ENCODE peak calls at places on chromosomes 1 and 21, in four cellular contexts. One of them, this sample, is unnamed.

GRCh38 chr1:204660509-204660908 is 25.0 kb downstream of the LRRN2 start:
- DNase-seq in esophagus squamous epithelium: no peak
- DNase-seq in tibial nerve: no peak
- DNase-seq in Caco-2: no peak
- DNase-seq in this sample: no peak

GRCh38 chr1:53552146-53552940 is 93.1 kb downstream of the DMRTB1 start:
- DNase-seq in esophagus squamous epithelium: no peak
- DNase-seq in tibial nerve: peak; percentile 4
- DNase-seq in Caco-2: no peak
- DNase-seq in this sample: no peak

GRCh38 chr1:211791979-211792378 is 38.6 kb downstream of the LPGAT1 start:
- DNase-seq in esophagus squamous epithelium: no peak
- DNase-seq in tibial nerve: no peak
- DNase-seq in Caco-2: no peak
- DNase-seq in this sample: no peak

GRCh38 chr1:64538389-64538788 is 68.5 kb downstream of the CACHD1 start:
- DNase-seq in esophagus squamous epithelium: no peak
- DNase-seq in tibial nerve: no peak
- DNase-seq in Caco-2: no peak
- DNase-seq in this sample: no peak

GRCh38 chr1:12565094-12565965 is 52.7 kb downstream of the DHRS3 start:
- DNase-seq in esophagus squamous epithelium: no peak
- DNase-seq in tibial nerve: no peak
- DNase-seq in Caco-2: no peak
- DNase-seq in this sample: no peak

GRCh38 chr21:45572231-45572630 is 30.0 kb upstream of the SLC19A1 start:
- DNase-seq in esophagus squamous epithelium: no peak
- DNase-seq in tibial nerve: no peak
- DNase-seq in Caco-2: no peak
- DNase-seq in this sample: no peak

GRCh38 chr1:81237531-81238528 is 562.9 kb upstream of the ADGRL2 start:
- DNase-seq in esophagus squamous epithelium: no peak
- DNase-seq in tibial nerve: no peak
- DNase-seq in Caco-2: no peak
- DNase-seq in this sample: no peak

GRCh38 chr1:115041654-115042053 is 12.0 kb downstream of the TSHB start:
- DNase-seq in esophagus squamous epithelium: no peak
- DNase-seq in tibial nerve: no peak
- DNase-seq in Caco-2: peak; percentile 37
- DNase-seq in this sample: no peak

GRCh38 chr1:116785006-116785405 is 30.8 kb downstream of the CD2 start:
- DNase-seq in esophagus squamous epithelium: no peak
- DNase-seq in tibial nerve: no peak
- DNase-seq in Caco-2: no peak
- DNase-seq in this sample: no peak

GRCh38 chr1:79373481-79374132 is 367.1 kb upstream of the ADGRL4 start:
- DNase-seq in esophagus squamous epithelium: no peak
- DNase-seq in tibial nerve: no peak
- DNase-seq in Caco-2: no peak
- DNase-seq in this sample: no peak

GRCh38 chr1:227299688-227300087 is 18.6 kb downstream of the CDC42BPA start:
- DNase-seq in esophagus squamous epithelium: no peak
- DNase-seq in tibial nerve: no peak
- DNase-seq in Caco-2: no peak
- DNase-seq in this sample: no peak

GRCh38 chr1:40646385-40646784 is 19.1 kb downstream of the RIMS3 start:
- DNase-seq in esophagus squamous epithelium: no peak
- DNase-seq in tibial nerve: no peak
- DNase-seq in Caco-2: no peak
- DNase-seq in this sample: no peak

GRCh38 chr1:154423303-154423987 is 18.3 kb downstream of the IL6R start:
- DNase-seq in esophagus squamous epithelium: no peak
- DNase-seq in tibial nerve: no peak
- DNase-seq in Caco-2: no peak
- DNase-seq in this sample: no peak

GRCh38 chr21:45037986-45038385 is 36.4 kb upstream of the ADARB1 start:
- DNase-seq in esophagus squamous epithelium: no peak
- DNase-seq in tibial nerve: no peak
- DNase-seq in Caco-2: no peak
- DNase-seq in this sample: no peak

GRCh38 chr21:14096172-14096571 is 114.6 kb downstream of the LIPI start:
- DNase-seq in esophagus squamous epithelium: no peak
- DNase-seq in tibial nerve: no peak
- DNase-seq in Caco-2: no peak
- DNase-seq in this sample: no peak

GRCh38 chr1:30981172-30981571 is 72.6 kb upstream of the SDC3 start:
- DNase-seq in esophagus squamous epithelium: no peak
- DNase-seq in tibial nerve: no peak
- DNase-seq in Caco-2: no peak
- DNase-seq in this sample: no peak

GRCh38 chr1:27968692-27969091 is 8.9 kb downstream of the XKR8 start:
- DNase-seq in esophagus squamous epithelium: no peak
- DNase-seq in tibial nerve: no peak
- DNase-seq in Caco-2: no peak
- DNase-seq in this sample: peak; percentile 58

GRCh38 chr21:45977396-45977795 is 4.2 kb upstream of the COL6A1 start:
- DNase-seq in esophagus squamous epithelium: no peak
- DNase-seq in tibial nerve: no peak
- DNase-seq in Caco-2: no peak
- DNase-seq in this sample: no peak

GRCh38 chr1:180631197-180631765 is 541 bp upstream of the XPR1 start:
- DNase-seq in esophagus squamous epithelium: no peak
- DNase-seq in tibial nerve: no peak
- DNase-seq in Caco-2: no peak
- DNase-seq in this sample: no peak
- H3K4me3 ChIP-seq in esophagus squamous epithelium: peak overlapping the region; percentile 73
- H3K4me3 ChIP-seq in tibial nerve: no peak overlapping the region
- H3K4me3 ChIP-seq in Caco-2: no peak overlapping the region
- H3K4me3 ChIP-seq in this sample: no peak overlapping the region

GRCh38 chr21:42677339-42678117 is 24.1 kb downstream of the PDE9A start:
- DNase-seq in esophagus squamous epithelium: no peak
- DNase-seq in tibial nerve: no peak
- DNase-seq in Caco-2: no peak
- DNase-seq in this sample: no peak
- H3K27me3 ChIP-seq in esophagus squamous epithelium: peaks cover 13% of the 10 kb centered on the region
- H3K27me3 ChIP-seq in tibial nerve: no peaks in the 10 kb centered on the region
- H3K27me3 ChIP-seq in Caco-2: no peaks in the 10 kb centered on the region
- H3K27me3 ChIP-seq in this sample: no peaks in the 10 kb centered on the region

GRCh38 chr1:8115031-8115768 is 89.1 kb upstream of the ERRFI1 start:
- DNase-seq in esophagus squamous epithelium: no peak
- DNase-seq in tibial nerve: no peak
- DNase-seq in Caco-2: no peak
- DNase-seq in this sample: no peak

GRCh38 chr1:8113257-8114220 is 87.4 kb upstream of the ERRFI1 start:
- DNase-seq in esophagus squamous epithelium: no peak
- DNase-seq in tibial nerve: no peak
- DNase-seq in Caco-2: no peak
- DNase-seq in this sample: no peak

GRCh38 chr1:8116892-8117262 is 90.8 kb upstream of the ERRFI1 start:
- DNase-seq in esophagus squamous epithelium: no peak
- DNase-seq in tibial nerve: peak; percentile 61
- DNase-seq in Caco-2: peak; percentile 67
- DNase-seq in this sample: peak; percentile 90

GRCh38 chr1:8118031-8118451 is 91.9 kb upstream of the ERRFI1 start:
- DNase-seq in esophagus squamous epithelium: no peak
- DNase-seq in tibial nerve: no peak
- DNase-seq in Caco-2: peak; percentile 35
- DNase-seq in this sample: no peak

DNA sequence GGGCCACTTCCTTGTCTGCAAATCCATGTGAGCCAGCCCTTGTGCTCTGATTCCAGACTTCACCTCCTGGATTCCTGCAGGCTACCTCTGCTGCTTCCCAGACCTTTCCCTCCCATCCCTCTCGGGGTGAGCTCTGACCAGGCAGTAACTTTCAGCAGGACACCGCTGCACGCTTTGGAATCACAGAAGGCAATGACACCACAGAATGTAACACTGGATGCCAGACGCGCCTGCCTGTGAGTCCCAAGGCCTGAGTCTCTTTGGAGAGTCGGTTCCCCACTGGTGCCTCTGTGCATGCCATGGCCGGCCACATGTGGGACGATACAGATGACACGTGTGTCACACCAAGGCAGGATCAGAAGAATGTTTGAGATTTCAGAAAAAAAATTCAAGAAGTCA is 89.7 kb upstream of the ERRFI1 start:
- DNase-seq in esophagus squamous epithelium: no peak
- DNase-seq in tibial nerve: no peak
- DNase-seq in Caco-2: no peak
- DNase-seq in this sample: no peak
- H3K4me1 ChIP-seq in esophagus squamous epithelium: no peaks in the 10 kb centered on the region
- H3K4me1 ChIP-seq in tibial nerve: peaks cover 26% of the 10 kb centered on the region
- H3K4me1 ChIP-seq in Caco-2: peaks cover 41% of the 10 kb centered on the region
- H3K4me1 ChIP-seq in this sample: peaks cover 26% of the 10 kb centered on the region

DNA sequence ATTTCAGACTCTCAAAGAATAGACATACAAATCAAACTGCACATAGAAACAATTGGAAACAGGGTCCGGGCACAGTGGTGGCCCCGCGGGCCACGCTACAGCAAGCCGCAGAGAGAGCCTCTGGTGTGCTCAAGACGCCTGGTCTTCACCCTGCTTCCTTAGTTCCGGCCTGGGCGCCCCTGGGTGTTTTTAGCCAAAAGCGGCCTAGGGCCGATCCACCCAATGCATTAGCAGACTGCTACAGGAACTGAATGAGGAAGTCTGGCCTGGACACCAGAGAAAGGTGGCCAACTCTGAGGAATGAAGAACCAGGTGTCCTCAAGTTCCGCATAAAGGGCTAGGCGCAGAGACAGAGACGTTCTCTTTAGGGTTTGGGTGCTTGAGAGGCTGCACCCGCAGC is 1.7 kb downstream of the PRRX1 start:
- DNase-seq in esophagus squamous epithelium: no peak
- DNase-seq in tibial nerve: no peak
- DNase-seq in Caco-2: no peak
- DNase-seq in this sample: no peak
- H3K4me3 ChIP-seq in esophagus squamous epithelium: peak overlapping the region; percentile 54
- H3K4me3 ChIP-seq in tibial nerve: peak overlapping the region; percentile 54
- H3K4me3 ChIP-seq in Caco-2: no peak overlapping the region
- H3K4me3 ChIP-seq in this sample: peak overlapping the region; percentile 62

GRCh38 chr1:32898958-32899357 is 2.2 kb downstream of the TMEM54 start:
- DNase-seq in esophagus squamous epithelium: no peak
- DNase-seq in tibial nerve: no peak
- DNase-seq in Caco-2: no peak
- DNase-seq in this sample: no peak
- H3K27me3 ChIP-seq in esophagus squamous epithelium: peaks cover 31% of the 10 kb centered on the region
- H3K27me3 ChIP-seq in tibial nerve: peaks cover 26% of the 10 kb centered on the region
- H3K27me3 ChIP-seq in Caco-2: no peaks in the 10 kb centered on the region
- H3K27me3 ChIP-seq in this sample: no peaks in the 10 kb centered on the region

DNA sequence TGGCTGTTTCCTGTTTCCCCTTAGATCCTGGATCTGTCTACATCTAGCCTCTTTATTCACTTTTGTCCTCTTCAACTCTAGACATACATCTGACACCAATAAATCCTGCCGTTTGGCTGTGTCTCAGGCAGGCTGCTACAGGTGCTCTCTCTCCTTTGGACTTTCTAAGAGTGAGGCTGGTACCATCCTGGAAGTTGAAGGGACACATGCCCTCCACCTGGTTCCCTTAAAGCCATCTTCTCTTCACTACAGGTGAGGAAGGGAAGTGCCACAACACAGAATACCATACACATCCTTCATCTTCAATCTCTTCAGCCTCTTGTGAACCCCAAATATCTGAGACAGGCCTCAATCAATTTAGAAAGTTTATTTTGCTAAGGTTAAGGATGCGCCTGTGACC is 137.9 kb downstream of the BACH1 start:
- DNase-seq in esophagus squamous epithelium: no peak
- DNase-seq in tibial nerve: no peak
- DNase-seq in Caco-2: no peak
- DNase-seq in this sample: no peak
- H3K4me1 ChIP-seq in esophagus squamous epithelium: no peaks in the 10 kb centered on the region
- H3K4me1 ChIP-seq in tibial nerve: no peaks in the 10 kb centered on the region
- H3K4me1 ChIP-seq in Caco-2: peaks cover 6% of the 10 kb centered on the region
- H3K4me1 ChIP-seq in this sample: peaks cover 6% of the 10 kb centered on the region

DNA sequence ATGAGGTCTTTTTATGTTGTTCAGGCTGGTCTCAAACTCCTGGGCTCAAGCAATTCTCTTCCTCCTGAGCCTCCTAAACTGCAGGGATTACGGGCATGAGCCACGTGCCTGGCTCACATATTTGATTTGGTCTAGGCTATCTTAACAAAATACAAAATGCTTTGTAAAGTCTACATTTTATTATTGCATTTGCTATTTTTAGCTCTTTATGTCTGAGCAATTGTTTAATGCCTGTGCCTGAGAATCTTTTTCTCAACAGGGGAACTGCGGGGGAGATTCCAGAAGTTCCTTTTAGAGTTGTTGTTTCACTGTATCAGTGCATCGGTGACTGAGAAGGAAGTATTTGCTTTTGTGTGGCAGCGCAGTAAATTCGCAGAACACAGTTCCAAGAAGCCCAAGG is 167.2 kb downstream of the PDE4B start:
- DNase-seq in esophagus squamous epithelium: no peak
- DNase-seq in tibial nerve: no peak
- DNase-seq in Caco-2: no peak
- DNase-seq in this sample: no peak
- H3K4me3 ChIP-seq in esophagus squamous epithelium: no peak overlapping the region
- H3K4me3 ChIP-seq in tibial nerve: no peak overlapping the region
- H3K4me3 ChIP-seq in Caco-2: no peak overlapping the region
- H3K4me3 ChIP-seq in this sample: no peak overlapping the region

DNA sequence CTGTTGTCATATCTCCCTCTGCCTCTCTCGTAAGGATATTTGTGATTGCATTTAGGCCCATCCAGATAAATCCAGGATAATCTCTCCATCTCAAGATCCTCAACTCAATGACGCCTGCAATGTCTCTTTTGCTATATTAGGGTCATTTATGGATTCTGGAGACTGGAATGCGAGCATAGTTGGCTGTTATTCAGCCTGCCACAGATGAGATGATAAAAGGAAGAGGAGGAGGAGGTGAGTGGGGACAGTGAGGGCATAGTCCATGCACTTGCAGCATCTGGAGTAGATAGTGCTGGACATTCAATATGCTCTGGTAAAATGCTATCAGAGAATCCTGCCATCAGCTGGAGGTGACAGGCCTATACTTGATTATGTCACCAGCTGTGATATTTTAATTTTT is 131.6 kb upstream of the CACNA1E start:
- DNase-seq in esophagus squamous epithelium: no peak
- DNase-seq in tibial nerve: no peak
- DNase-seq in Caco-2: no peak
- DNase-seq in this sample: peak; percentile 11
- H3K27me3 ChIP-seq in esophagus squamous epithelium: no peaks in the 10 kb centered on the region
- H3K27me3 ChIP-seq in tibial nerve: no peaks in the 10 kb centered on the region
- H3K27me3 ChIP-seq in Caco-2: peaks cover 1% of the 10 kb centered on the region
- H3K27me3 ChIP-seq in this sample: no peaks in the 10 kb centered on the region

DNA sequence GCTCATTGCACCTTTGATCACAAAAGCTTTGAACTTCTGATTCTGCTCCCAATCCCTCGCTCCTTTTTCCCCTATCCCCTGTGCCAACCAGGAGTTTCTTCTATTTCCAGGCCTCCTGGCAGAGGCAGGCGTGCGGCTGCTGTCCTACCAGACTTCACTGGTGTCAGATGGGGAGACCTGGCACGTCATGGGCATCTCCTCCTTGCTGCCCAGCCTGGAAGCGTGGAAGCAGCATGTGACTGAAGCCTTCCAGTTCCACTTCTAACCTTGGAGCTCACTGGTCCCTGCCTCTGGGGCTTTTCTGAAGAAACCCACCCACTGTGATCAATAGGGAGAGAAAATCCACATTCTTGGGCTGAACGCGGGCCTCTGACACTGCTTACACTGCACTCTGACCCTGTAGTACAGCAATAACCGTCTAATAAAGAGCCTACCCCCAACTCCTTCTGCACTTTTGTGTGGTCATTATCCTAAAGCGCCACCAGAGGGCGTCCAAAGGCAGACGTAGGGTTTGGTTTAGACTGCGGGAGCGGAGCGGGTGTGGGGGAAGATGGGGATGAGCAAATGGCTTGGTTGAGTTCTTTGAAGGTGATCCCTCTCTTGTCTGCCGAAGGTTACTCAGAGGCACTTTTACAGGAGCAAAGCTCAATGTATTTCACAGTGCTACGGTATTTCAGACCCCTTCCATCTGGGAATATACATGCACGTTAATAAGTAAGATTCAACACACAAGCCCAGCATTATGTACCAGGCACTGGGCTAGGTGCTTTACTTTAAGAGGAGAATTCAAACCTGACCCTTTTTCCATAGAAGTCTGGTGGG is 24.7 kb downstream of the HMGCS2 start:
- DNase-seq in esophagus squamous epithelium: no peak
- DNase-seq in tibial nerve: peak; percentile 47
- DNase-seq in Caco-2: peak; percentile 73
- DNase-seq in this sample: no peak
- H3K4me1 ChIP-seq in esophagus squamous epithelium: peaks cover 3% of the 10 kb centered on the region
- H3K4me1 ChIP-seq in tibial nerve: no peaks in the 10 kb centered on the region
- H3K4me1 ChIP-seq in Caco-2: peaks cover 8% of the 10 kb centered on the region
- H3K4me1 ChIP-seq in this sample: peaks cover 28% of the 10 kb centered on the region

This sample was measured in right atrium auricular region.